ENCODE peak calls at places on chromosomes 2 and 18, in six cellular contexts. One of them, this sample, is unnamed.

GRCh38 chr2:1811258-1811970 is 67.1 kb upstream of the PXDN start:
- DNase-seq in spleen: peak
- DNase-seq in activated B cell treated with CpG ODN at 0.5 μM for 24 hours: no peak
- DNase-seq in endothelial cell: no peak
- DNase-seq in AG09309: no peak
- DNase-seq in HFFc6: no peak
- DNase-seq in this sample: no peak

GRCh38 chr18:67282796-67283195 is 233.7 kb downstream of the DSEL start:
- DNase-seq in endothelial cell: no peak
- DNase-seq in activated B cell treated with CpG ODN at 0.5 μM for 24 hours: no peak
- DNase-seq in AG09309: peak
- DNase-seq in spleen: no peak
- DNase-seq in HFFc6: peak
- DNase-seq in this sample: no peak

GRCh38 chr18:59267511-59268126 is 5.6 kb downstream of the RAX start:
- DNase-seq in spleen: peak
- DNase-seq in AG09309: no peak
- DNase-seq in HFFc6: no peak
- DNase-seq in endothelial cell: no peak
- DNase-seq in activated B cell treated with CpG ODN at 0.5 μM for 24 hours: no peak
- DNase-seq in this sample: peak

GRCh38 chr2:170953976-170954375 is 24.9 kb downstream of the GORASP2 start:
- DNase-seq in AG09309: no peak
- DNase-seq in activated B cell treated with CpG ODN at 0.5 μM for 24 hours: no peak
- DNase-seq in HFFc6: no peak
- DNase-seq in spleen: no peak
- DNase-seq in endothelial cell: no peak
- DNase-seq in this sample: no peak

GRCh38 chr18:55287146-55287806 is 300.7 kb downstream of the TCF4 start:
- DNase-seq in HFFc6: no peak
- DNase-seq in AG09309: no peak
- DNase-seq in spleen: no peak
- DNase-seq in activated B cell treated with CpG ODN at 0.5 μM for 24 hours: no peak
- DNase-seq in endothelial cell: no peak
- DNase-seq in this sample: no peak

GRCh38 chr18:4450065-4450676 is 4.9 kb downstream of the DLGAP1 start:
- DNase-seq in spleen: no peak
- DNase-seq in endothelial cell: no peak
- DNase-seq in AG09309: no peak
- DNase-seq in HFFc6: no peak
- DNase-seq in activated B cell treated with CpG ODN at 0.5 μM for 24 hours: no peak
- DNase-seq in this sample: no peak

GRCh38 chr18:65753520-65753919 is 2.7 kb downstream of the CDH7 start:
- DNase-seq in endothelial cell: peak
- DNase-seq in activated B cell treated with CpG ODN at 0.5 μM for 24 hours: no peak
- DNase-seq in spleen: no peak
- DNase-seq in HFFc6: no peak
- DNase-seq in AG09309: no peak
- DNase-seq in this sample: peak

GRCh38 chr2:50346586-50347351 is 685.2 kb downstream of the NRXN1 start:
- DNase-seq in endothelial cell: peak
- DNase-seq in spleen: peak
- DNase-seq in activated B cell treated with CpG ODN at 0.5 μM for 24 hours: no peak
- DNase-seq in HFFc6: no peak
- DNase-seq in AG09309: no peak
- DNase-seq in this sample: no peak

GRCh38 chr18:64017870-64018269 is 48.0 kb downstream of the SERPINB8 start:
- DNase-seq in HFFc6: peak
- DNase-seq in AG09309: no peak
- DNase-seq in spleen: no peak
- DNase-seq in endothelial cell: no peak
- DNase-seq in activated B cell treated with CpG ODN at 0.5 μM for 24 hours: no peak
- DNase-seq in this sample: no peak

GRCh38 chr2:47525167-47525566 is 122.2 kb downstream of the MSH2 start:
- DNase-seq in HFFc6: no peak
- DNase-seq in endothelial cell: no peak
- DNase-seq in spleen: no peak
- DNase-seq in AG09309: no peak
- DNase-seq in activated B cell treated with CpG ODN at 0.5 μM for 24 hours: no peak
- DNase-seq in this sample: no peak

GRCh38 chr2:106159867-106160785 is 34.0 kb downstream of the UXS1 start:
- DNase-seq in AG09309: no peak
- DNase-seq in activated B cell treated with CpG ODN at 0.5 μM for 24 hours: peak
- DNase-seq in endothelial cell: no peak
- DNase-seq in HFFc6: no peak
- DNase-seq in spleen: peak
- DNase-seq in this sample: no peak

GRCh38 chr2:224983719-224984388 is 58.4 kb downstream of the DOCK10 start:
- DNase-seq in endothelial cell: no peak
- DNase-seq in activated B cell treated with CpG ODN at 0.5 μM for 24 hours: no peak
- DNase-seq in spleen: no peak
- DNase-seq in AG09309: no peak
- DNase-seq in HFFc6: peak
- DNase-seq in this sample: no peak

GRCh38 chr2:23419171-23420090 is 34.5 kb downstream of the KLHL29 start:
- DNase-seq in HFFc6: no peak
- DNase-seq in AG09309: no peak
- DNase-seq in spleen: peak
- DNase-seq in endothelial cell: no peak
- DNase-seq in activated B cell treated with CpG ODN at 0.5 μM for 24 hours: no peak
- DNase-seq in this sample: no peak

GRCh38 chr2:150675807-150676206 is 188.3 kb upstream of the RND3 start:
- DNase-seq in HFFc6: no peak
- DNase-seq in activated B cell treated with CpG ODN at 0.5 μM for 24 hours: no peak
- DNase-seq in spleen: no peak
- DNase-seq in endothelial cell: no peak
- DNase-seq in AG09309: no peak
- DNase-seq in this sample: no peak

GRCh38 chr2:30178618-30179404 is 32.0 kb downstream of the YPEL5 start:
- DNase-seq in AG09309: no peak
- DNase-seq in activated B cell treated with CpG ODN at 0.5 μM for 24 hours: no peak
- DNase-seq in HFFc6: peak
- DNase-seq in endothelial cell: no peak
- DNase-seq in spleen: no peak
- DNase-seq in this sample: no peak

GRCh38 chr2:41194235-41194634 is 742.3 kb upstream of the SLC8A1 start:
- DNase-seq in AG09309: no peak
- DNase-seq in spleen: no peak
- DNase-seq in HFFc6: no peak
- DNase-seq in endothelial cell: no peak
- DNase-seq in activated B cell treated with CpG ODN at 0.5 μM for 24 hours: no peak
- DNase-seq in this sample: peak

GRCh38 chr2:156436477-156437085 is 402 bp downstream of the GPD2 start:
- DNase-seq in activated B cell treated with CpG ODN at 0.5 μM for 24 hours: no peak
- DNase-seq in AG09309: no peak
- DNase-seq in endothelial cell: peak
- DNase-seq in HFFc6: no peak
- DNase-seq in spleen: no peak
- DNase-seq in this sample: no peak

GRCh38 chr2:164696634-164697033 is 75.4 kb upstream of the GRB14 start:
- DNase-seq in endothelial cell: no peak
- DNase-seq in HFFc6: no peak
- DNase-seq in AG09309: no peak
- DNase-seq in activated B cell treated with CpG ODN at 0.5 μM for 24 hours: no peak
- DNase-seq in spleen: no peak
- DNase-seq in this sample: no peak
- TF ChIP-seq CTCF in endothelial cell: peak
- TF ChIP-seq CTCF in HFFc6: peak
- TF ChIP-seq CTCF in AG09309: no peak
- TF ChIP-seq CTCF in activated B cell treated with CpG ODN at 0.5 μM for 24 hours: no peak
- TF ChIP-seq CTCF in spleen: no peak
- TF ChIP-seq CTCF in this sample: no peak

GRCh38 chr2:206562375-206562774 is 79.9 kb upstream of the FAM237A start:
- DNase-seq in spleen: no peak
- DNase-seq in endothelial cell: no peak
- DNase-seq in HFFc6: no peak
- DNase-seq in activated B cell treated with CpG ODN at 0.5 μM for 24 hours: no peak
- DNase-seq in AG09309: no peak
- DNase-seq in this sample: no peak

GRCh38 chr2:206561962-206562361 is 80.3 kb upstream of the FAM237A start:
- DNase-seq in HFFc6: no peak
- DNase-seq in endothelial cell: no peak
- DNase-seq in spleen: no peak
- DNase-seq in AG09309: no peak
- DNase-seq in activated B cell treated with CpG ODN at 0.5 μM for 24 hours: no peak
- DNase-seq in this sample: no peak

GRCh38 chr2:206558492-206558891 is 83.8 kb upstream of the FAM237A start:
- DNase-seq in HFFc6: no peak
- DNase-seq in activated B cell treated with CpG ODN at 0.5 μM for 24 hours: no peak
- DNase-seq in endothelial cell: no peak
- DNase-seq in AG09309: peak
- DNase-seq in spleen: no peak
- DNase-seq in this sample: no peak

GRCh38 chr2:206555721-206556120 is 86.6 kb upstream of the FAM237A start:
- DNase-seq in spleen: no peak
- DNase-seq in endothelial cell: no peak
- DNase-seq in AG09309: no peak
- DNase-seq in activated B cell treated with CpG ODN at 0.5 μM for 24 hours: no peak
- DNase-seq in HFFc6: no peak
- DNase-seq in this sample: no peak

GRCh38 chr2:206556357-206556949 is 85.8 kb upstream of the FAM237A start:
- DNase-seq in spleen: no peak
- DNase-seq in activated B cell treated with CpG ODN at 0.5 μM for 24 hours: no peak
- DNase-seq in AG09309: no peak
- DNase-seq in endothelial cell: peak
- DNase-seq in HFFc6: peak
- DNase-seq in this sample: no peak
- TF ChIP-seq CTCF in spleen: no peak
- TF ChIP-seq CTCF in activated B cell treated with CpG ODN at 0.5 μM for 24 hours: no peak
- TF ChIP-seq CTCF in AG09309: peak
- TF ChIP-seq CTCF in endothelial cell: peak
- TF ChIP-seq CTCF in HFFc6: peak
- TF ChIP-seq CTCF in this sample: peak

GRCh38 chr2:187442378-187442777 is 5.7 kb downstream of the CALCRL start:
- DNase-seq in activated B cell treated with CpG ODN at 0.5 μM for 24 hours: no peak
- DNase-seq in AG09309: no peak
- DNase-seq in HFFc6: no peak
- DNase-seq in endothelial cell: no peak
- DNase-seq in spleen: no peak
- DNase-seq in this sample: no peak
- TF ChIP-seq CTCF in activated B cell treated with CpG ODN at 0.5 μM for 24 hours: no peak
- TF ChIP-seq CTCF in AG09309: no peak
- TF ChIP-seq CTCF in HFFc6: peak
- TF ChIP-seq CTCF in endothelial cell: no peak
- TF ChIP-seq CTCF in spleen: no peak
- TF ChIP-seq CTCF in this sample: peak

DNA sequence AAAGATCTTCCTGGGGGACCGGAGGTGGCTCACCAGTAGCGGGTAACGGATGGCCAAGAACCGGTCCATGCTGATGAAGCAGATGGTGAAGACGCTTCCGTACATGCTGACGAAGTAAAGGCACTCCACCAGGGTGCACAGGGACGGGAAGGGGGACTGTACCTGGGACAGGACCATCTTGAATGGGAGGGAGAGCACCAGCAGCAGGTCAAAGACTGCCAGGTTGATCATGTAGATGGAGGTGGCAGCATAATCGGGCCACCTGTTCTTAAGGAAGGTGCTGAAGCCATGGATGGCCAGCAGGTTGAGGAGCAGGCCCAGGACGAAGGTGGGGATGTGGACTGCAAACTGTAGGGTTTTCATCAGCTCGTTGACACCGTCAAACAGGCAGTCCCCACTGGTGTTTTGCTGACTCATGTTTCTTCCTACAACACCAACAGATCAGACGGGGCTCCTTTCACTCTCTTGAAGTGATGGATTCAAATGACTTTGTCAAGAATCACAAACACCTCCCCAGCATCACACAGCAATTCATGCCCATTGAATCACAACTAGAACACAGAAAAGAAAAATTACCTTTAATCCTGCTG is 14.4 kb downstream of the GPR55 start:
- DNase-seq in activated B cell treated with CpG ODN at 0.5 μM for 24 hours: no peak
- DNase-seq in spleen: peak
- DNase-seq in AG09309: no peak
- DNase-seq in HFFc6: no peak
- DNase-seq in endothelial cell: no peak
- DNase-seq in this sample: no peak
- TF ChIP-seq CTCF in activated B cell treated with CpG ODN at 0.5 μM for 24 hours: no peak
- TF ChIP-seq CTCF in spleen: no peak
- TF ChIP-seq CTCF in AG09309: no peak
- TF ChIP-seq CTCF in HFFc6: no peak
- TF ChIP-seq CTCF in endothelial cell: no peak
- TF ChIP-seq CTCF in this sample: no peak

This sample was measured in Calu3.